ENCODE peak calls at places on chromosome 6, in ten cellular contexts. Y is tibial artery, K is epithelial cell of proximal tubule, Q is nephron progenitor cell, R is PC-3, V is colonic mucosa, N is GM10248, E is GM13977, A is activated B cell treated with CpG ODN at 0.5 μM for 24 hours, S is ovary. L is an unnamed sample.

GRCh38 chr6:116190550-116190949 is 63.3 kb downstream of the TSPYL4 start:
- DNase-seq in A (no peak), N (no peak), R (no peak), V (no peak), Q (no peak), K (peak), S (no peak), E (no peak), Y (no peak), L (no peak)

GRCh38 chr6:11592289-11592906 is 54.8 kb downstream of the TMEM170B start:
- DNase-seq in V (no peak), S (peak), R (no peak), A (no peak), N (no peak), Q (no peak), E (no peak), Y (no peak), K (no peak), L (no peak)

GRCh38 chr6:56381852-56382251 is 134.5 kb upstream of the COL21A1 start:
- DNase-seq in A (no peak), K (no peak), V (no peak), N (no peak), R (peak), Q (no peak), Y (no peak), S (no peak), E (no peak), L (no peak)

GRCh38 chr6:147400968-147401367 is 107.5 kb upstream of the SAMD5 start:
- DNase-seq in K (no peak), N (no peak), R (no peak), Y (no peak), E (no peak), A (no peak), Q (no peak), V (no peak), S (no peak), L (no peak)

GRCh38 chr6:146481527-146481926 is 62.1 kb upstream of the RAB32 start:
- DNase-seq in A (no peak), Y (no peak), S (no peak), R (no peak), Q (no peak), K (no peak), E (no peak), V (no peak), N (no peak), L (no peak)

GRCh38 chr6:168033791-168034190 is 36.3 kb downstream of the KIF25 start:
- DNase-seq in V (no peak), Y (no peak), A (no peak), R (no peak), K (no peak), S (no peak), E (no peak), N (no peak), Q (no peak), L (no peak)

GRCh38 chr6:79065232-79065631 is 12.8 kb downstream of the PHIP start:
- DNase-seq in V (no peak), N (no peak), Y (no peak), A (no peak), K (no peak), E (no peak), S (no peak), Q (no peak), R (no peak), L (no peak)

GRCh38 chr6:143410859-143411270 is 39.6 kb downstream of the ADAT2 start:
- DNase-seq in N (no peak), R (peak), E (no peak), Q (no peak), A (no peak), V (no peak), K (no peak), S (no peak), Y (no peak), L (no peak)

GRCh38 chr6:47700051-47700450 is 1.7 kb downstream of the ADGRF4 start:
- DNase-seq in Q (no peak), S (no peak), E (no peak), R (peak), N (no peak), V (no peak), A (no peak), K (peak), Y (no peak), L (no peak)

GRCh38 chr6:28789553-28790083 is 134.2 kb downstream of the TRIM27 start:
- DNase-seq in K (no peak), V (peak), Y (no peak), A (no peak), N (no peak), E (no peak), Q (no peak), S (peak), R (peak), L (peak)

GRCh38 chr6:154791561-154792317 is 58.5 kb downstream of the SCAF8 start:
- DNase-seq in K (no peak), V (no peak), N (no peak), Q (no peak), A (no peak), E (no peak), Y (no peak), R (peak), S (no peak), L (no peak)

GRCh38 chr6:10977231-10977968 is 66.7 kb downstream of the ELOVL2 start:
- DNase-seq in K (no peak), Q (no peak), V (no peak), R (no peak), A (no peak), S (no peak), N (no peak), Y (no peak), E (no peak), L (no peak)

GRCh38 chr6:20811112-20811746 is 277.0 kb downstream of the CDKAL1 start:
- DNase-seq in R (peak), K (peak), N (no peak), Y (no peak), E (no peak), Q (no peak), S (no peak), A (no peak), V (no peak), L (peak)

GRCh38 chr6:10962673-10963072 is 75.8 kb downstream of the SYCP2L start:
- DNase-seq in S (no peak), V (no peak), K (no peak), N (no peak), A (no peak), E (peak), R (peak), Y (no peak), Q (no peak), L (no peak)

GRCh38 chr6:21582651-21583050 is 10.9 kb upstream of the SOX4 start:
- DNase-seq in V (no peak), R (peak), K (no peak), Q (no peak), Y (no peak), N (no peak), E (no peak), S (no peak), A (no peak), L (no peak)

GRCh38 chr6:37624606-37625574 is 72.8 kb downstream of the MDGA1 start:
- DNase-seq in E (no peak), A (peak), Q (no peak), N (no peak), K (no peak), S (no peak), R (peak), Y (no peak), V (peak), L (no peak)

GRCh38 chr6:113082691-113083090 is 735.6 kb downstream of the RFPL4B start:
- DNase-seq in S (no peak), E (no peak), R (no peak), V (no peak), Q (no peak), N (no peak), K (no peak), Y (no peak), A (no peak), L (no peak)

GRCh38 chr6:88006559-88006958 is 41.1 kb upstream of the SPACA1 start:
- DNase-seq in Y (no peak), S (no peak), A (no peak), N (no peak), K (no peak), Q (peak), R (no peak), V (no peak), E (no peak), L (no peak)

GRCh38 chr6:140319209-140319608 is 944.8 kb upstream of the CITED2 start:
- DNase-seq in N (peak), Q (no peak), K (peak), V (no peak), S (no peak), R (peak), Y (no peak), E (peak), A (no peak), L (no peak)

GRCh38 chr6:15504581-15505350 is 158.1 kb downstream of the DTNBP1 start:
- DNase-seq in V (peak), R (peak), K (peak), Y (peak), A (no peak), Q (peak), S (peak), E (no peak), N (no peak), L (no peak)

GRCh38 chr6:24936641-24937317 is 1.0 kb upstream of the RIPOR2 start:
- DNase-seq in V (no peak), E (peak), A (no peak), K (no peak), S (no peak), R (peak), Q (no peak), N (peak), Y (no peak), L (peak)

GRCh38 chr6:1402369-1402768 is 13.0 kb downstream of the FOXF2 start:
- DNase-seq in V (no peak), Q (no peak), N (no peak), K (no peak), S (no peak), R (no peak), E (no peak), Y (no peak), A (no peak), L (no peak)

GRCh38 chr6:73774311-73774766 is 78.3 kb downstream of the CD109 start:
- DNase-seq in V (no peak), Q (no peak), K (peak), N (no peak), Y (no peak), S (no peak), E (no peak), A (no peak), R (peak), L (no peak)

GRCh38 chr6:28747631-28748157 is 176.1 kb downstream of the TRIM27 start:
- DNase-seq in K (peak), E (no peak), Q (peak), V (no peak), R (peak), A (no peak), Y (no peak), S (no peak), N (no peak), L (peak)

GRCh38 chr6:125984311-125984710 is 2.0 kb upstream of the TRMT11 start:
- DNase-seq in Y (no peak), V (no peak), E (no peak), K (no peak), N (no peak), Q (no peak), A (no peak), S (no peak), R (no peak), L (no peak)

GRCh38 chr6:33926451-33926850 is 122.6 kb upstream of the MLN start:
- DNase-seq in K (no peak), R (peak), A (no peak), N (no peak), S (no peak), V (no peak), Q (peak), E (peak), Y (no peak), L (no peak)

GRCh38 chr6:136113736-136114173 is 136.4 kb downstream of the MTFR2 start:
- DNase-seq in K (peak), E (no peak), V (peak), Y (no peak), N (no peak), S (no peak), R (peak), A (no peak), Q (peak), L (peak)

GRCh38 chr6:109441069-109441816 is 719 bp downstream of the SMPD2 start:
- DNase-seq in V (peak), R (peak), Y (peak), N (peak), K (no peak), S (peak), Q (peak), A (no peak), E (peak), L (peak)

GRCh38 chr6:153511896-153512496 is 380.9 kb upstream of the RGS17 start:
- DNase-seq in A (no peak), K (no peak), E (peak), R (peak), Y (no peak), V (no peak), Q (peak), N (peak), S (no peak), L (no peak)

GRCh38 chr6:30007132-30007764 is 53.8 kb upstream of the POLR1H start:
- DNase-seq in V (peak), Y (peak), Q (peak), N (peak), E (peak), S (peak), R (no peak), A (peak), K (no peak), L (peak)

GRCh38 chr6:80132942-80133517 is 26.6 kb downstream of the BCKDHB start:
- DNase-seq in K (peak), V (peak), R (peak), N (no peak), S (peak), Q (peak), E (no peak), A (no peak), Y (no peak), L (peak)

GRCh38 chr6:141103246-141103645 is 1029.5 kb upstream of the GJE1 start:
- DNase-seq in Y (no peak), K (peak), A (no peak), S (no peak), E (no peak), R (peak), V (no peak), N (no peak), Q (no peak), L (no peak)

GRCh38 chr6:25278914-25279747 is at the start of gene CARMIL1:
- DNase-seq in S (peak), K (no peak), E (peak), R (peak), Y (peak), V (peak), Q (peak), N (peak), A (peak), L (peak)

GRCh38 chr6:47248446-47248845 is 61.3 kb downstream of the TNFRSF21 start:
- DNase-seq in K (no peak), Q (no peak), V (no peak), A (no peak), S (no peak), Y (no peak), R (no peak), N (no peak), E (no peak), L (no peak)

GRCh38 chr6:166629628-166630027 is 2.6 kb upstream of the RPS6KA2 start:
- DNase-seq in E (no peak), Y (no peak), R (no peak), K (no peak), A (no peak), N (no peak), S (no peak), V (no peak), Q (no peak), L (no peak)

GRCh38 chr6:161003336-161003735 is 11.8 kb downstream of the MAP3K4 start:
- DNase-seq in Q (no peak), V (no peak), E (no peak), Y (no peak), K (no peak), N (no peak), A (no peak), S (no peak), R (no peak), L (no peak)

GRCh38 chr6:131948221-131948661 is 2.9 kb downstream of the CCN2 start:
- DNase-seq in N (no peak), E (no peak), V (no peak), A (no peak), Q (no peak), S (no peak), Y (no peak), K (no peak), R (no peak), L (no peak)

GRCh38 chr6:165910184-165910583 is 247.1 kb upstream of the PDE10A start:
- DNase-seq in Y (no peak), V (no peak), K (no peak), N (no peak), A (no peak), R (no peak), Q (no peak), S (no peak), E (no peak), L (no peak)

GRCh38 chr6:88238065-88238464 is 71.9 kb upstream of the CNR1 start:
- DNase-seq in Q (peak), E (peak), R (peak), N (peak), S (no peak), Y (no peak), A (no peak), V (peak), K (no peak), L (peak)

GRCh38 chr6:138765896-138766487 is 7.6 kb upstream of the CCDC28A start:
- DNase-seq in Q (no peak), N (peak), S (no peak), V (no peak), K (no peak), R (peak), E (peak), A (no peak), Y (no peak), L (no peak)
- TF ChIP-seq CTCF in Q (peak), N (peak), S (peak), V (peak), K (peak), R (peak), E (peak), A (peak), Y (peak), L (peak)

DNA sequence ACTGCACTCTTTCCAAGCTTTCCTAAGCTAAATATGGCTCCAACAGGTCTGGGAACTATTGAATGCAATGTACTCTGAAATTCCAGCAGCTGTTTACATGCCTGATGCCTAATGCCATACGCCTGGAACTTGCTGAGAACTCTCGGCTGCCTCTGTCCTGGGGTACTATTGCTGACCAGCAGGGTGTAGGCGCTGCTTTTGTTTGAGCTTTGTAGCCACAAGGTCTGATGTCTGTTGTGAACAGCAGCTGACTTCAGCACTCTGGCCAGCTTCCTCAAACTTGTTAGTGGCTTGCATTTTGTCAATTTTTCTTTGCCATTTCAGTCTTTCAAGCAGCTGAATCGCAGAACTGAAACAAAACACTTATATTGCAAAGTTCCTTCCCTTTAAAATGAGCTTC is 26.7 kb downstream of the SAYSD1 start:
- DNase-seq in A (no peak), R (peak), S (no peak), Q (peak), E (no peak), K (peak), Y (no peak), V (no peak), N (no peak), L (peak)
- TF ChIP-seq CTCF in A (no peak), R (peak), S (no peak), Q (peak), E (peak), K (peak), Y (peak), V (no peak), N (no peak), L (no peak)

GRCh38 chr6:122347251-122347650 is 52.2 kb upstream of the HSF2 start:
- DNase-seq in Q (no peak), E (no peak), Y (no peak), N (no peak), K (no peak), R (no peak), A (no peak), S (no peak), V (no peak), L (no peak)

DNA sequence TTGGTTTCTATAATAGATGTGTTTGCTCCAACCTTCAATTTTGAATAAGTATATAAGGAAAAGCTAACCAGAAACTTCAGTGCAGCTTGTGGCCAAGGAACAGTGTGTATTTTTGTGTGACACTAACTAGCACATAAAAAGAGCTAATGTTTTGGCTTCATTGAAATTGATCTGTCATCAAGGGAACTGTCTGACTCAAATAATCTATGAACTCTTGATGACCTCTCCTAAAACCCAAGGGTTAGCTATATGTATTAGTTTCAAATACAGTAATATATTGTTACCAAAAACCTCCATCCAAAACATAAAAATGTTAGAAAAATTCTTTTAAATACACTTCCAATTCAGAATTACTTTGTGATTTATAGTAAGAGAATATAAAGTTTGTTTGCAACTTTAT is 46.5 kb upstream of the HSF2 start:
- DNase-seq in A (no peak), R (no peak), Q (no peak), K (no peak), Y (no peak), V (no peak), S (no peak), N (no peak), E (no peak), L (no peak)
- TF ChIP-seq CTCF in A (no peak), R (no peak), Q (no peak), K (no peak), Y (no peak), V (no peak), S (no peak), N (no peak), E (no peak), L (no peak)

GRCh38 chr6:145209312-145209711 is 526.0 kb downstream of the EPM2A start:
- DNase-seq in A (no peak), Q (no peak), K (no peak), S (no peak), R (no peak), E (no peak), N (no peak), V (no peak), Y (no peak), L (no peak)
- TF ChIP-seq CTCF in A (no peak), Q (no peak), K (no peak), S (no peak), R (no peak), E (no peak), N (no peak), V (no peak), Y (no peak), L (no peak)

L was measured in activated CD8-positive, alpha-beta T cell treated with anti-CD3 and anti-CD28 coated beads for 36 hours.